ENCODE peak calls at places on chromosomes 11 and 22, in five cellular contexts. I is fibroblast of lung, U is mesendoderm, G is aorta, A is stomach. K is an unnamed sample. For H3K4me1 and H3K27me3, the result is how much of the 10 kb centered on the place peaks cover.

GRCh38 chr22:20080445-20080775 is 369 bp downstream of the DGCR8 start:
- DNase-seq in I (peak), U (peak), G (peak), A (peak), K (peak)

GRCh38 chr11:69427337-69427736 is 54.1 kb upstream of the LINC01488 start:
- DNase-seq in I (no peak), U (peak), G (peak), A (no peak), K (peak)

GRCh38 chr11:114775849-114776621 is 97.7 kb downstream of the NXPE2 start:
- DNase-seq in I (no peak), U (no peak), G (no peak), A (no peak), K (no peak)

GRCh38 chr22:33894036-33894435 is 26.2 kb downstream of the LARGE1 start:
- DNase-seq in I (no peak), U (no peak), G (no peak), A (no peak), K (no peak)

GRCh38 chr11:1012740-1013627 is 23.5 kb downstream of the MUC6 start:
- DNase-seq in I (no peak), U (no peak), G (no peak), A (no peak), K (no peak)

GRCh38 chr11:111715142-111715816 is 50.9 kb downstream of the PPP2R1B start:
- DNase-seq in I (no peak), U (no peak), G (no peak), A (no peak), K (no peak)

GRCh38 chr11:65225284-65226102 is 36.3 kb upstream of the POLA2 start:
- DNase-seq in I (peak), U (peak), G (peak), A (peak), K (peak)

GRCh38 chr11:46296520-46297448 is 19.3 kb downstream of the CREB3L1 start:
- DNase-seq in I (peak), U (peak), G (peak), A (no peak), K (peak)

GRCh38 chr22:45483319-45483718 is 19.4 kb upstream of the FBLN1 start:
- DNase-seq in I (no peak), U (peak), G (no peak), A (no peak), K (no peak)

GRCh38 chr11:16606784-16607674 is 131.4 kb upstream of the C11orf58 start:
- DNase-seq in I (peak), U (peak), G (peak), A (peak), K (peak)

GRCh38 chr11:115244758-115245157 is 259.5 kb downstream of the CADM1 start:
- DNase-seq in I (peak), U (no peak), G (no peak), A (no peak), K (no peak)

GRCh38 chr11:102144357-102145342 is 34.4 kb downstream of the YAP1 start:
- DNase-seq in I (peak), U (no peak), G (no peak), A (peak), K (no peak)

GRCh38 chr11:350723-351255 is 18.5 kb upstream of the B4GALNT4 start:
- DNase-seq in I (no peak), U (peak), G (no peak), A (no peak), K (no peak)

GRCh38 chr11:5631969-5632635 is 7.3 kb downstream of the TRIM34 start:
- DNase-seq in I (no peak), U (no peak), G (no peak), A (no peak), K (no peak)

GRCh38 chr22:19553201-19553600 is 29.0 kb upstream of the CLDN5 start:
- DNase-seq in I (no peak), U (no peak), G (no peak), A (no peak), K (no peak)

GRCh38 chr22:44023404-44024287 is 456 bp upstream of the PARVB start:
- DNase-seq in I (peak), U (peak), G (peak), A (peak), K (peak)

GRCh38 chr11:105111145-105111944 is 28.2 kb downstream of the CARD18 start:
- DNase-seq in I (no peak), U (no peak), G (no peak), A (no peak), K (no peak)

GRCh38 chr11:1871531-1871930 is 18.6 kb downstream of the LSP1 start:
- DNase-seq in I (no peak), U (no peak), G (peak), A (no peak), K (no peak)

GRCh38 chr11:61869636-61870428 is 21.5 kb downstream of the FADS3 start:
- DNase-seq in I (no peak), U (peak), G (no peak), A (no peak), K (no peak)

GRCh38 chr22:42074153-42074750 is at the start of gene PHETA2:
- DNase-seq in I (peak), U (peak), G (peak), A (peak), K (peak)

GRCh38 chr11:2477254-2477653 is 32.4 kb downstream of the KCNQ1 start:
- DNase-seq in I (no peak), U (no peak), G (no peak), A (peak), K (no peak)

GRCh38 chr11:32838505-32839274 is 9.0 kb downstream of the PRRG4 start:
- DNase-seq in I (no peak), U (no peak), G (no peak), A (no peak), K (no peak)

GRCh38 chr11:131581006-131581405 is 210.6 kb downstream of the NTM start:
- DNase-seq in I (peak), U (no peak), G (no peak), A (no peak), K (no peak)

GRCh38 chr11:123377355-123377754 is 52.7 kb upstream of the GRAMD1B start:
- DNase-seq in I (no peak), U (no peak), G (no peak), A (no peak), K (no peak)

GRCh38 chr11:100735949-100736675 is 49.0 kb downstream of the ARHGAP42 start:
- DNase-seq in I (peak), U (peak), G (no peak), A (no peak), K (no peak)

GRCh38 chr11:77854838-77855237 is 33.9 kb downstream of the AAMDC start:
- DNase-seq in I (no peak), U (peak), G (no peak), A (no peak), K (no peak)

GRCh38 chr22:46354176-46354992 is 18.9 kb downstream of the TRMU start:
- DNase-seq in I (no peak), U (no peak), G (peak), A (no peak), K (no peak)

GRCh38 chr11:20617346-20617745 is 17.9 kb downstream of the SLC6A5 start:
- DNase-seq in I (no peak), U (no peak), G (no peak), A (no peak), K (no peak)

GRCh38 chr11:9573775-9574555 is 495 bp downstream of the WEE1 start:
- DNase-seq in I (no peak), U (no peak), G (no peak), A (peak), K (no peak)

GRCh38 chr11:125262825-125263218 is 98.3 kb downstream of the PKNOX2 start:
- DNase-seq in I (no peak), U (peak), G (peak), A (no peak), K (no peak)
- H3K4me1 ChIP-seq in I (under half), U (under half), G (under half), A (under half), K (under half)

GRCh38 chr22:50611341-50612060 is 10.9 kb downstream of the MAPK8IP2 start:
- DNase-seq in I (no peak), U (no peak), G (no peak), A (no peak), K (no peak)
- H3K27me3 ChIP-seq in I (under half), U (under half), G (under half), A (under half), K (under half)

GRCh38 chr22:22369962-22370265 is 125.3 kb downstream of the VPREB1 start:
- DNase-seq in I (no peak), U (no peak), G (peak), A (no peak), K (no peak)
- H3K4me1 ChIP-seq in I (under half), U (under half), G (under half), A (under half), K (under half)

DNA sequence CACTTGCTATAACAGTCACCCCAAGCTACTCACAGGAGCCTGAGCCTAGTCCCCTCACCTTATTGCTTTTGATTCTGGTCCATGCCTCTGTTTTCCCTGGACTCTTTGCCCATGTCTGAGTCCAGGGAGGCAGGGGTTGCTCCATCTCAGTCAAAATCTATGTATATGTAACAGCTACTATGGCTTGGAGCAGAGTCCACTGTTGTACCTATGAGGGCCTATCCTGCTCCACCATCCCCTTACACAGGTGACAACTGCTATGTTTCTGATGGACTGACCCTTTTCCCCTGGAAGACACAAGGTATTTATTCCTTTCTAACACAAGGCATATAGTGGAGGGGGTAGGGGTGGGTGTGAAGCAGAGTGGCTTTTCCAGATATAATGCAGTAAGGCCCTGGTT is 119.6 kb downstream of the VPREB1 start:
- DNase-seq in I (no peak), U (no peak), G (no peak), A (no peak), K (no peak)
- H3K27me3 ChIP-seq in I (under half), U (under half), G (under half), A (under half), K (under half)

GRCh38 chr11:72885853-72886252 is 71.6 kb downstream of the ATG16L2 start:
- DNase-seq in I (no peak), U (no peak), G (no peak), A (no peak), K (no peak)
- H3K4me1 ChIP-seq in I (under half), U (under half), G (under half), A (under half), K (under half)